ENCODE peak calls at places on chromosomes 11 and 22, in seven cellular contexts. Q, S, K, F, G, D and J are unnamed samples. For H3K36me3, the result is how much of the 10 kb centered on the place peaks cover.

GRCh38 chr22:36886016-36886415 is 25.2 kb downstream of the NCF4 start:
- DNase-seq in Q (no peak), S (no peak), K (no peak), F (no peak), G (no peak), D (no peak), J (no peak)

GRCh38 chr11:67558084-67558772 is 25.4 kb upstream of the GSTP1 start:
- DNase-seq in Q (peak), S (no peak), K (peak), F (peak), G (no peak), D (peak), J (no peak)

GRCh38 chr11:43898574-43898973 is 17.9 kb downstream of the ALKBH3 start:
- DNase-seq in Q (no peak), S (no peak), K (no peak), F (no peak), G (no peak), D (no peak), J (no peak)

GRCh38 chr22:37167981-37168647 is 18.4 kb upstream of the IL2RB start:
- DNase-seq in Q (no peak), S (peak), K (no peak), F (peak), G (peak), D (no peak), J (no peak)

GRCh38 chr11:832529-833113 is at the start of gene CD151:
- DNase-seq in Q (peak), S (peak), K (peak), F (no peak), G (no peak), D (peak), J (peak)

GRCh38 chr11:33291004-33291777 is 34.0 kb downstream of the HIPK3 start:
- DNase-seq in Q (no peak), S (no peak), K (peak), F (no peak), G (no peak), D (no peak), J (peak)

GRCh38 chr11:118918128-118918685 is 7.5 kb downstream of the BCL9L start:
- DNase-seq in Q (peak), S (peak), K (no peak), F (peak), G (peak), D (peak), J (peak)

GRCh38 chr11:86511086-86511551 is 136.4 kb downstream of the CCDC81 start:
- DNase-seq in Q (no peak), S (no peak), K (no peak), F (no peak), G (no peak), D (no peak), J (no peak)

GRCh38 chr11:68798221-68798813 is 43.4 kb downstream of the CPT1A start:
- DNase-seq in Q (no peak), S (no peak), K (no peak), F (no peak), G (no peak), D (no peak), J (peak)

GRCh38 chr22:38180841-38181452 is 683 bp downstream of the PLA2G6 start:
- DNase-seq in Q (peak), S (peak), K (peak), F (peak), G (no peak), D (peak), J (no peak)

GRCh38 chr22:22928666-22929380 is 41.2 kb downstream of the IGLL5 start:
- DNase-seq in Q (peak), S (peak), K (peak), F (peak), G (no peak), D (peak), J (no peak)

GRCh38 chr22:39309881-39310714 is 9.3 kb downstream of the RPL3 start:
- DNase-seq in Q (no peak), S (no peak), K (no peak), F (no peak), G (no peak), D (peak), J (peak)

GRCh38 chr11:66862559-66863037 is 5.7 kb downstream of the LRFN4 start:
- DNase-seq in Q (no peak), S (peak), K (no peak), F (no peak), G (no peak), D (peak), J (no peak)

GRCh38 chr11:65613091-65613928 is 711 bp downstream of the MAP3K11 start:
- DNase-seq in Q (peak), S (peak), K (no peak), F (peak), G (no peak), D (peak), J (peak)

GRCh38 chr11:71185411-71185810 is 67.0 kb downstream of the SHANK2 start:
- DNase-seq in Q (no peak), S (no peak), K (no peak), F (no peak), G (no peak), D (no peak), J (no peak)
- TF ChIP-seq CTCF in Q (no peak), S (no peak), K (no peak), F (no peak), G (no peak), D (no peak), J (no peak)

GRCh38 chr11:120448240-120448639 is 63.3 kb upstream of the GRIK4 start:
- DNase-seq in Q (no peak), S (no peak), K (no peak), F (no peak), G (no peak), D (no peak), J (no peak)
- H3K36me3 ChIP-seq in Q (half or more), S (under half), K (under half), F (half or more), G (under half), D (half or more), J (half or more)

DNA sequence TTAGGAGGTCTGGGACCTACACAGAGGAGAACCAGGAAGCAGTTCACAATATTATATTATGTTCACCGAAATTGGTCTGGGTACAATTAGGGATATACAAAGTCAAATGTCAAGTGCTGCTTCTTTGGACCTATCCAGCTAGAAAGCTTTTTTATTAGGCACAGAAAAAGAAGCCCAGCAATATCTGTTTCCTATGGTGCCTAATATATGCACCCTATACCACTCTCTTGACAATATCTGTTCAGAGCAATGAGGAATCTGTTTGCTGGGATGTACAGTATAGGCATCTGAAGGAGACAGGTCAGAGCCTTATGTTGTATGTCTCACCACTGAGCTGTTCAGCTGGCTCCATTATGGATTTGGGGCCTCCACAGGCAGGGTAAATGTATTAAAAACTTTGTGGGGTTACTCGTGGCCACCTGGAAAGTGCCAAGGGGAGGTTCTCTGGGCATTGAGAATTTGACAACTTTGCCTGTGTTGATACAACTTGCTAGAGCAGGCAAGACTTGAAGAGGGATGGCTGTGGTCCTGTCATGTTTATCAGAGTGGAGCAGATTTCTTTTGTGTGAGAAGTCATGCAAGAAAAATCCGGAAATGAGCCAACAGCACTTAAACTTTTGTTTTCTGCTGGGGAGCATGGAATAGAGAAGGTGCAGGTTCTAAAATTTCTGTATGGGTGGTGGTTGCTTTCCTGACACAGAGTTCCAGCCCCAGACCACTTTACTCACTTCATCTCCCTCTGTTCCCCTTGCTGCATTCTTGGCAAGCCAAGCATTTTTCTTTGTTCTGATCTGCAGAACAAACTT is 10.1 kb downstream of the STIM1 start:
- DNase-seq in Q (no peak), S (no peak), K (no peak), F (no peak), G (no peak), D (no peak), J (peak)
- TF ChIP-seq CTCF in Q (no peak), S (no peak), K (no peak), F (no peak), G (no peak), D (no peak), J (no peak)

GRCh38 chr22:42800731-42801536 is 56.1 kb downstream of the ARFGAP3 start:
- DNase-seq in Q (no peak), S (no peak), K (no peak), F (no peak), G (no peak), D (no peak), J (no peak)
- H3K36me3 ChIP-seq in Q (half or more), S (under half), K (under half), F (half or more), G (under half), D (half or more), J (under half)

GRCh38 chr11:111932605-111932938 is 4.6 kb upstream of the DIXDC1 start:
- DNase-seq in Q (no peak), S (no peak), K (no peak), F (no peak), G (no peak), D (no peak), J (no peak)
- TF ChIP-seq CTCF in Q (no peak), S (no peak), K (no peak), F (no peak), G (no peak), D (no peak), J (no peak)

DNA sequence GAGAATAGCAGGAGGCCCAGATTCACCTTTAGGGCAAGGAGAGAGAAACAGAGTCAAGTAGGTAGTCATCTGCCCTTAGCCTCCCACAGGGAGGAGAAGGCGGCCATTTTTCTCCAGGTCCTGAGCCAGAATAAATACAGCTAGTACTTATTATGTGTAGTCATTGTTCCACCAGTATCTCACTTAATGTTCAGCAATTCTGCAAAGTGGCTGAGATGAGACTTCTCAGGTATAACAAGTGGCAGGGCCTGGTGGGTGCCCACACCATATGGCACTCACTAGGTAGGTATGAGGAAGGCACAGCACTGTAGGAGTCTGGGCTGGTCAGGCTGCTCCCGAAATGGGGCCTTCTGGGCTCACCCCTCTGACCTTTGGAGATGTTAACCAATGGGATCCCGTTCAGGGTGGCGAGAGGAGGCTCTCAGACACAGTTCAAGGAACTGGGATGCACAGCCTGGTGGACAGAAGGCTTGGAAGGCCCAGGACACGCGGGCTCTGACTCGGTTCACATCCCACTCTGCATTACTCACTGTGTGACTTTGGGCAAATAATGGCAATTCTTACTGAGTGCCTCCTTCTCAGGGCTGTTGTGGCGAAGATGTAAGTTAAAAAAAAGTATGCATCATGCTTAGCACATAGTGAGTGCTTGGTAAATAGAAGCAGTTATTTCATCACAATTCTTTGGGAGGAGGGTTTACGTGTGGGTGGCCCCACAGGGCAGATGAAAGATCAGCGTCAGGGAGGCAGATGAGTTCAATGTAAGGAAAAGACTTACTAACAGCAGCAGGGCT is 25.1 kb downstream of the RTN4RL2 start:
- DNase-seq in Q (no peak), S (no peak), K (no peak), F (no peak), G (no peak), D (no peak), J (no peak)
- H3K36me3 ChIP-seq in Q (half or more), S (under half), K (under half), F (under half), G (under half), D (under half), J (under half)

GRCh38 chr11:83801799-83802198 is 515.6 kb upstream of the CCDC90B start:
- DNase-seq in Q (no peak), S (no peak), K (no peak), F (no peak), G (no peak), D (no peak), J (no peak)
- TF ChIP-seq CTCF in Q (no peak), S (no peak), K (peak), F (no peak), G (no peak), D (no peak), J (peak)